ENCODE peak calls at places on chromosomes 2 and 18, in nine cellular contexts. O, P, Y, M, V, E, J, N and B are unnamed samples.

GRCh38 chr2:55309441-55309840 is 40.4 kb upstream of the MTIF2 start:
- DNase-seq in P (no peak), E (no peak), J (no peak), N (no peak), V (no peak), Y (no peak), M (peak), O (no peak), B (no peak)

GRCh38 chr2:152189622-152190495 is 14.3 kb upstream of the STAM2 start:
- DNase-seq in Y (no peak), E (no peak), J (no peak), V (no peak), P (peak), O (peak), N (no peak), M (peak), B (no peak)

GRCh38 chr2:36403675-36404230 is 48.2 kb downstream of the CRIM1 start:
- DNase-seq in O (no peak), P (no peak), E (no peak), V (no peak), M (peak), N (no peak), Y (no peak), J (no peak), B (no peak)

GRCh38 chr18:23585007-23585871 is 1.1 kb downstream of the NPC1 start:
- DNase-seq in J (no peak), N (no peak), Y (peak), E (no peak), P (peak), O (peak), M (no peak), V (peak), B (peak)

GRCh38 chr2:217555075-217555876 is 447.5 kb downstream of the TNS1 start:
- DNase-seq in E (no peak), O (no peak), V (no peak), P (no peak), M (no peak), N (peak), Y (no peak), J (no peak), B (peak)

GRCh38 chr2:223760838-223761502 is 76.4 kb downstream of the AP1S3 start:
- DNase-seq in V (peak), J (peak), E (no peak), O (no peak), M (peak), P (peak), Y (peak), N (no peak), B (no peak)

GRCh38 chr18:48590678-48591077 is 51.8 kb downstream of the CTIF start:
- DNase-seq in J (no peak), E (no peak), Y (no peak), M (peak), V (no peak), P (no peak), N (no peak), O (no peak), B (no peak)

GRCh38 chr2:69618362-69618761 is 25.2 kb downstream of the AAK1 start:
- DNase-seq in N (peak), P (no peak), Y (no peak), E (no peak), M (no peak), J (no peak), O (no peak), V (no peak), B (no peak)

GRCh38 chr2:157173740-157174184 is 83.7 kb upstream of the GALNT5 start:
- DNase-seq in O (no peak), E (no peak), P (no peak), M (peak), J (no peak), N (no peak), V (no peak), Y (no peak), B (no peak)

GRCh38 chr2:201779996-201780673 is 598 bp downstream of the ALS2 start:
- DNase-seq in Y (peak), N (no peak), J (no peak), O (peak), E (no peak), M (no peak), V (no peak), P (no peak), B (no peak)

GRCh38 chr2:21220930-21221329 is 97.2 kb downstream of the TDRD15 start:
- DNase-seq in P (no peak), O (no peak), E (no peak), N (no peak), V (no peak), Y (no peak), J (no peak), M (no peak), B (no peak)

GRCh38 chr18:52615321-52615720 is 275.3 kb downstream of the DCC start:
- DNase-seq in N (no peak), V (no peak), Y (no peak), P (no peak), J (no peak), E (no peak), M (no peak), O (no peak), B (no peak)

GRCh38 chr18:36328916-36329315 is 31.4 kb downstream of the FHOD3 start:
- DNase-seq in P (peak), N (no peak), O (no peak), J (no peak), M (no peak), E (no peak), V (no peak), Y (peak), B (no peak)

GRCh38 chr2:124027182-124027581 is 2.1 kb downstream of the CNTNAP5 start:
- DNase-seq in J (no peak), O (no peak), Y (no peak), M (peak), P (peak), V (no peak), N (no peak), E (no peak), B (no peak)

GRCh38 chr18:71707985-71708500 is 836.1 kb downstream of the CBLN2 start:
- DNase-seq in E (no peak), J (no peak), N (no peak), V (no peak), O (no peak), P (no peak), Y (no peak), M (no peak), B (no peak)

GRCh38 chr2:229780856-229781773 is 66.8 kb upstream of the DNER start:
- DNase-seq in E (no peak), P (peak), Y (no peak), M (peak), N (no peak), O (no peak), J (no peak), V (no peak), B (no peak)

GRCh38 chr2:166957686-166958085 is 69.4 kb downstream of the XIRP2 start:
- DNase-seq in O (no peak), Y (no peak), M (peak), E (no peak), N (no peak), V (no peak), P (no peak), J (no peak), B (no peak)

GRCh38 chr2:71815701-71816100 is 332.0 kb downstream of the CYP26B1 start:
- DNase-seq in Y (no peak), M (no peak), O (no peak), V (no peak), P (no peak), E (no peak), J (no peak), N (no peak), B (no peak)

GRCh38 chr2:235497096-235497495 is 3.3 kb downstream of the AGAP1 start:
- DNase-seq in N (no peak), P (no peak), E (no peak), Y (no peak), O (no peak), V (no peak), M (no peak), J (no peak), B (no peak)

GRCh38 chr2:166293984-166294383 is 81.8 kb downstream of the SCN9A start:
- DNase-seq in E (no peak), P (no peak), M (peak), J (no peak), V (no peak), N (no peak), O (no peak), Y (no peak), B (no peak)

GRCh38 chr2:230691005-230691647 is 21.5 kb upstream of the CAB39 start:
- DNase-seq in P (no peak), J (no peak), E (peak), O (no peak), V (no peak), N (no peak), Y (no peak), M (peak), B (no peak)

GRCh38 chr18:11251891-11252270 is 102.5 kb upstream of the PIEZO2 start:
- DNase-seq in V (no peak), O (peak), E (no peak), Y (no peak), J (no peak), N (no peak), P (no peak), M (peak), B (no peak)

GRCh38 chr18:74514860-74515495 is 18.8 kb downstream of the CNDP2 start:
- DNase-seq in N (no peak), M (no peak), P (no peak), E (no peak), Y (no peak), V (no peak), O (no peak), J (no peak), B (no peak)

GRCh38 chr2:239177325-239177724 is 223.5 kb downstream of the HDAC4 start:
- DNase-seq in P (no peak), Y (no peak), V (no peak), M (no peak), N (no peak), O (no peak), J (no peak), E (peak), B (no peak)

GRCh38 chr18:26545335-26545734 is 3.0 kb downstream of the KCTD1 start:
- DNase-seq in V (no peak), Y (no peak), O (no peak), N (no peak), P (no peak), E (no peak), J (no peak), M (no peak), B (no peak)

GRCh38 chr2:191693778-191694177 is 15.8 kb downstream of the NABP1 start:
- DNase-seq in J (no peak), P (no peak), M (no peak), V (no peak), E (no peak), N (no peak), O (no peak), Y (no peak), B (no peak)

GRCh38 chr2:207913772-207914358 is 111.5 kb downstream of the PLEKHM3 start:
- DNase-seq in Y (no peak), O (no peak), J (no peak), N (no peak), M (no peak), E (no peak), V (no peak), P (no peak), B (no peak)

GRCh38 chr18:55206941-55207340 is 247.7 kb upstream of the CCDC68 start:
- DNase-seq in N (no peak), Y (no peak), O (no peak), J (no peak), V (no peak), E (no peak), M (peak), P (no peak), B (no peak)

GRCh38 chr2:190603374-190603773 is 45.5 kb upstream of the NAB1 start:
- DNase-seq in M (no peak), N (no peak), V (no peak), P (no peak), Y (no peak), E (no peak), J (no peak), O (no peak), B (no peak)

GRCh38 chr2:26449278-26450030 is 28.5 kb downstream of the OTOF start:
- DNase-seq in P (no peak), Y (no peak), V (no peak), E (peak), M (no peak), N (no peak), O (no peak), J (no peak), B (no peak)

GRCh38 chr2:224586127-224586702 is 1.1 kb upstream of the CUL3 start:
- DNase-seq in J (no peak), N (no peak), M (no peak), V (no peak), Y (no peak), E (no peak), P (peak), O (no peak), B (no peak)

GRCh38 chr2:237892478-237892877 is 33.1 kb downstream of the RAMP1 start:
- DNase-seq in E (no peak), J (no peak), V (no peak), N (no peak), M (no peak), P (no peak), Y (no peak), O (no peak), B (no peak)
- TF ChIP-seq CTCF in E (no peak), J (no peak), V (no peak), N (no peak), M (no peak), P (no peak), Y (no peak), O (no peak), B (no peak)

GRCh38 chr2:237257471-237257951 is 156.5 kb downstream of the COL6A3 start:
- DNase-seq in O (no peak), N (no peak), Y (no peak), E (no peak), V (no peak), J (no peak), M (peak), P (no peak), B (no peak)
- TF ChIP-seq CTCF in O (no peak), N (no peak), Y (no peak), E (no peak), V (no peak), J (no peak), M (no peak), P (no peak), B (no peak)

DNA sequence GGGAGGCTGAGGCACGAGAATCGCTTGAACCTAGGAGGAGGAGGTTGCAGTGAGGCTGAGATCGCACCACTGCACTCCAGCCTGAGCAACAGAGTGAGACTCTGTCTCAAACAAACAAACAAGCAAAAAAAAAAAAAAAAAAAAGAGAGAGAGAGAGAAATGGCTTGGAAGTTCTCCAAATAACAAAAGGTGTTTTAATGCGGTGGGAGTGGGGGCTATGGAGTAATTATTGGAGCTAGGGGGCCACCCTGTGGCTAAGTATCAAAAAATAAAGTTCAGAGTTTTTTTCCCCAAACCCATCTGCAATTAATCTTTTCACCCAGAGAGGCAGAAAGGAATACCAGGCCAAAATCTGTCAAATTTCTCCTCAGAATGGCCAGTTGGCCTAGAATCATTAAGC is 23.0 kb upstream of the CEP68 start:
- DNase-seq in J (no peak), Y (no peak), M (no peak), V (no peak), O (no peak), E (no peak), N (no peak), P (peak), B (no peak)
- TF ChIP-seq CTCF in J (no peak), Y (no peak), M (peak), V (no peak), O (no peak), E (no peak), N (no peak), P (peak), B (no peak)

DNA sequence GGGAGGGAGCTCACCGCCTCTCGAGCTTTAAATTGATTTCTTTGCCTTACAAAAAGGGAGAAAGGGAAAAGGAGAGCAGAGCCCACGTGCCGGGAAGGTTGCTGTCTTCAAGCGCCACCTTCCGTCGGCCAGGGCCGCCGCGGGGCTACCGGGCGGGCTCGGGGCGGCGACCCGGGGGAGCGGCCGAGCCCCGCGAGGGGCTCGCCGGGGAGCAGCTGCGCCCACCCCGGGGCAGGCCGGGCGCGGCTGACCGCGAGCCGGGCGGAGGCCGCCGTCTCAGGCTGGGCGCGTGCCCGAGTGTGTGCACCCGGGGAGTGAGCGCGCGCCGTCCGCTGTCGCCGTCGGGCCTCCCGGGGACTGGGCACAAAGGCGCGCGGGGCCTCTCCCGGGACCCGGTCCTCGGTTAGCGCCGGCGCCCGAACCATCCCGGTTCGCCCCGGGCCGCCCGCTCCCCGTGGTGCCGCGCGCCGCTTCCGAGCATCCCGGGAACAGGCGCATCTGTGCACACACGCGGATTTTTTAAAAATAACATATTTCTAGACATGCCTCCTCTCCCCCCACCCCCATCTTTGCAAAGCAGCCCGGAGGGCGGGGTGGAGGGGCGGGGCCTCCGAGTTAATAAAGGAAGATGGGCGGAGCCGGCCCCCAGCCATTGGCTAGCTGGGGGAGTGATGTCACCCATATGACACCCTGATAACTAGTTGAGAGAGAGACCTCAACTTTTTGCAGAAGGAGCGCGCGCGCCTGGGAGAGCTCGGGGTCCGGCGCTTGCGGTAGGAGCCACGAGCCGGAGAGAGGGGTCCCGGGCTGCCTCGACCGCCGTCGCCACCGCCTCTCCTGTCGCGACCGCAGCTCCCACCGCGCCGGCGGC is at the start of gene SOX11:
- DNase-seq in O (no peak), J (no peak), M (peak), V (no peak), P (no peak), N (no peak), Y (no peak), E (no peak), B (no peak)
- TF ChIP-seq CTCF in O (no peak), J (no peak), M (peak), V (no peak), P (no peak), N (peak), Y (no peak), E (no peak), B (no peak)

GRCh38 chr2:218927876-218928275 is 31.6 kb upstream of the CDK5R2 start:
- DNase-seq in J (no peak), Y (no peak), V (no peak), P (no peak), O (no peak), N (no peak), E (no peak), M (no peak), B (no peak)
- TF ChIP-seq CTCF in J (no peak), Y (no peak), V (no peak), P (no peak), O (no peak), N (no peak), E (no peak), M (no peak), B (no peak)

GRCh38 chr2:64645014-64645418 is 8.7 kb downstream of the SERTAD2 start:
- DNase-seq in O (peak), E (peak), N (no peak), Y (no peak), J (peak), V (no peak), P (peak), M (peak), B (peak)
- TF ChIP-seq CTCF in O (no peak), E (no peak), N (peak), Y (no peak), J (no peak), V (no peak), P (peak), M (peak), B (no peak)